ENCODE peak calls at places on chromosomes 7 and 10, in four cellular contexts. One of them, this sample, is unnamed.

GRCh38 chr7:71626206-71626605 is 494.3 kb downstream of the GALNT17 start:
- DNase-seq in PC-9: no peak
- DNase-seq in adrenal gland: no peak
- DNase-seq in tibial artery: no peak
- DNase-seq in this sample: no peak

GRCh38 chr7:139992353-139993054 is 70.2 kb downstream of the PARP12 start:
- DNase-seq in PC-9: no peak
- DNase-seq in tibial artery: no peak
- DNase-seq in adrenal gland: no peak
- DNase-seq in this sample: no peak

GRCh38 chr10:102064503-102064867 is 664 bp upstream of the HPS6 start:
- DNase-seq in PC-9: no peak
- DNase-seq in tibial artery: no peak
- DNase-seq in adrenal gland: no peak
- DNase-seq in this sample: no peak

GRCh38 chr10:121077331-121077730 is 226.2 kb downstream of the WDR11 start:
- DNase-seq in adrenal gland: no peak
- DNase-seq in tibial artery: no peak
- DNase-seq in PC-9: no peak
- DNase-seq in this sample: no peak

GRCh38 chr7:155862088-155862487 is 49.8 kb upstream of the SHH start:
- DNase-seq in PC-9: no peak
- DNase-seq in tibial artery: no peak
- DNase-seq in adrenal gland: no peak
- DNase-seq in this sample: no peak

GRCh38 chr10:2119316-2119715 is 382.0 kb upstream of the ADARB2 start:
- DNase-seq in adrenal gland: no peak
- DNase-seq in tibial artery: no peak
- DNase-seq in PC-9: no peak
- DNase-seq in this sample: no peak

GRCh38 chr7:294440-295154 is 4.6 kb downstream of the FOXL3 start:
- DNase-seq in PC-9: no peak
- DNase-seq in adrenal gland: no peak
- DNase-seq in tibial artery: no peak
- DNase-seq in this sample: peak; percentile 22

GRCh38 chr10:67553266-67553665 is 142.7 kb downstream of the CTNNA3 start:
- DNase-seq in adrenal gland: no peak
- DNase-seq in tibial artery: no peak
- DNase-seq in PC-9: no peak
- DNase-seq in this sample: no peak

GRCh38 chr10:103021897-103022286 is 103.8 kb downstream of the CNNM2 start:
- DNase-seq in adrenal gland: peak; percentile 31
- DNase-seq in PC-9: no peak
- DNase-seq in tibial artery: peak; percentile 32
- DNase-seq in this sample: no peak

GRCh38 chr10:124149143-124149542 is 55.7 kb upstream of the CHST15 start:
- DNase-seq in PC-9: no peak
- DNase-seq in tibial artery: no peak
- DNase-seq in adrenal gland: no peak
- DNase-seq in this sample: no peak
- H3K4me3 ChIP-seq in PC-9: no peak overlapping the region
- H3K4me3 ChIP-seq in tibial artery: no peak overlapping the region
- H3K4me3 ChIP-seq in adrenal gland: no peak overlapping the region
- H3K4me3 ChIP-seq in this sample: no peak overlapping the region

DNA sequence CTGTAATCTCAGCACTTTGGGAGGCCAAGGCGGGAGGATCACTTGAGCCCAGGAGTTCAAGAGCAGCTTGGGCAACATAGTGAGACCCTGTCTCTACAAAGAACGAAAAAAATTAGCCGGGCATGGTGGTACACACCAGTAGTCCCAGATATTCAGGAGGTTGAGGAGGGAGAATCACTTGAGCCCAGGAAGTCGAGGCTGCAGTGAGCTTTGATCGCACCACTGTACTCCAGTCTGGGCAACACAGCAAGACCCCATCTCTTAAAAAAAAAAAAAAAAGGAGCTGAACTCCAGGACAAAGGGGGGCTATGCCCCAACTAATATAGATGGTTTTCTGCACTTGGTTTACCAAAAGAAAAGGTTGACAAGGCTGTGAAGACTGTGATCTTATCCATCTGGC is 101.2 kb upstream of the ANLN start:
- DNase-seq in adrenal gland: no peak
- DNase-seq in PC-9: no peak
- DNase-seq in tibial artery: no peak
- DNase-seq in this sample: no peak
- H3K4me3 ChIP-seq in adrenal gland: no peak overlapping the region
- H3K4me3 ChIP-seq in PC-9: no peak overlapping the region
- H3K4me3 ChIP-seq in tibial artery: no peak overlapping the region
- H3K4me3 ChIP-seq in this sample: no peak overlapping the region

GRCh38 chr7:55568613-55569268 is 3.6 kb downstream of the VOPP1 start:
- DNase-seq in adrenal gland: no peak
- DNase-seq in PC-9: no peak
- DNase-seq in tibial artery: no peak
- DNase-seq in this sample: no peak
- H3K4me3 ChIP-seq in adrenal gland: no peak overlapping the region
- H3K4me3 ChIP-seq in PC-9: no peak overlapping the region
- H3K4me3 ChIP-seq in tibial artery: no peak overlapping the region
- H3K4me3 ChIP-seq in this sample: no peak overlapping the region

DNA sequence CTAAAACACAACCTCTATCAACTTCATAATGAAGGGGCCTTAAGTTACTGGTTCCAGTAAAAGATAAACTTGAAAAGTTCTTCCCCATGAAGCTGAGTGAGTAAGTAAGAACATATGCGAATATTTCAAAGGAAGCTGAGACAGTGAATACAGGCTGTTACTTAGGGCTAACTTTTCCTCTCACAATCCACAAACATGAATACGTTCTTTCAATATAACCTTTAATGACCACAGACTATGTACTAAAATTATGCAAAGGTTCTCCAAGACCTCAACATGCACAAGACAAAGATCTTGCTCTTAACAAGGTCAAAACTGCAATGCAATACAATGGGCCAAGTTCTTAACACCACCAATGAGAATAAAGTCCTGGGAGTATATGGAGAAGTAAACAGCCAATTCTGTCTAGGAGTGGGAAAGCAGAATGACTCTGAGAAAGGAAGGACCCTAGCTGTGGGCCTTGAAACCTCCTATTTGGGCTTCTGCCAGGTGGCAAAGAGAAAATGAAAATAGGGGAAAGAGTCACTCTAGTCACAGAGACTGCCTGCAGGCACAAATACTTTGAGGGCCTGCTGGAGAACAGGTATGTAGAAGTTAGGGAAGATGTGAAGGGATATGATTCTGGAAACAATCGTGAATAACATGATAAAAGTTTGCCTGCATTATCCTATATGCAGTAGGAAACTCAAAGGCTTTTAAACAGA is 43.7 kb downstream of the OSBPL3 start:
- DNase-seq in adrenal gland: no peak
- DNase-seq in tibial artery: no peak
- DNase-seq in PC-9: peak; percentile 39
- DNase-seq in this sample: no peak
- H3K4me3 ChIP-seq in adrenal gland: no peak overlapping the region
- H3K4me3 ChIP-seq in tibial artery: no peak overlapping the region
- H3K4me3 ChIP-seq in PC-9: peak overlapping the region; percentile 2
- H3K4me3 ChIP-seq in this sample: no peak overlapping the region

DNA sequence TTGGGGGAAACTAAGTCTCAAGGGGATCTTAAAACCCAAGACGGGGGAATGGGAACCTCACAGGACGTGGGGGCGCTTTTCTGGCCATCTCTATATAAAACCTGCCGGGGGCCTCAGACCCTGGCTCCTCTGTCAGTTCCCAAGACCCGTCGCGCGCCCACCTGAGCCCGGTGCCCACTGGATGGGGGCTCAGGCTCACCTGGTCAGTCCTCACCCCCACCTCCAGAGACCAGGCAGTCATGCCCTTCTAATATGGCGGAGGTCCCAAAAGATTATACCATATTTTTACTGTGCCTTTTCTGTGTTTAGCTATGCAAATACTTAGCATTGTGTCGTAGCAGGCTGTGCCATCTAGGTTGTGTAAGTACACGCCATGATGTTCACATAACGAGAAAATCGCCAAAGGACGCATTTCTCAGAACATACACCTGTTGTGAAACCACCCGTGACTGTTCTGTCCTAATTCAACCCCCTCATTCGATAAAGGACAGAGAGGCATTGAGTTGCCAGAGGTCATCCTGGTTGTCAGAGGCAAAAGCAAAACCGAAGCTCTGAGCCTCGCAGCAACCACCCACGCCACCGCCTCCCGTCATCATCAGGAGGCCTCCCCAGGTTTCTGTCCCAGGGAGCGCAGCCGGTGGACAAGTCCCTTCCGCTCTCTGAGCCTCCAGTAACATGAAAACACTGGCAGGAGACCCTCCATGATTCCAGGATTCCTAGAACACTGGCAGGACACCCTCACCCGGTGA is 28.9 kb downstream of the OAT start:
- DNase-seq in PC-9: no peak
- DNase-seq in adrenal gland: no peak
- DNase-seq in tibial artery: peak; percentile 13
- DNase-seq in this sample: no peak
- H3K4me3 ChIP-seq in PC-9: peak overlapping the region; percentile 46
- H3K4me3 ChIP-seq in adrenal gland: no peak overlapping the region
- H3K4me3 ChIP-seq in tibial artery: peak overlapping the region; percentile 45
- H3K4me3 ChIP-seq in this sample: no peak overlapping the region

DNA sequence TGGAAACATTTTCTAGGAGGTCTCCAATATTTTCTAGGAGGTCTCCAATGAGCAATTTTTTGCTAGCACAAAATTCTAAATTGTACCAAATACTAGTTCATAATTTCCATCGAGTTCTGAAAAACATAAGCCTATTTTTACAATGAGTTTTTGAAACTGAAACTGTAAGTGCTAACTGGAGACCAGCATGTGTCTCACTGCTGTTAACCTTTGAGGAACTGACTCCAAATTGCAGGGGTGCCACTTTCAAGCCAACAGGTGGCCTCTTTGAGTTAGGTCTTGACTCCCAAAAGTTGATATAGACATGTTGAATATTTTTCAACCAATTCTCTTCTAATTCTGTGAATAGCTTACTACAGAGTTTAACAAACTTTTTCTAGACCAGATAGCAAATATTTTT is 58.8 kb downstream of the CAV1 start:
- DNase-seq in PC-9: no peak
- DNase-seq in adrenal gland: no peak
- DNase-seq in tibial artery: no peak
- DNase-seq in this sample: no peak
- H3K4me3 ChIP-seq in PC-9: no peak overlapping the region
- H3K4me3 ChIP-seq in adrenal gland: no peak overlapping the region
- H3K4me3 ChIP-seq in tibial artery: peak overlapping the region; percentile 0
- H3K4me3 ChIP-seq in this sample: no peak overlapping the region

GRCh38 chr10:31623466-31623865 is 304.4 kb downstream of the ZEB1 start:
- DNase-seq in PC-9: no peak
- DNase-seq in tibial artery: peak; percentile 56
- DNase-seq in adrenal gland: no peak
- DNase-seq in this sample: no peak
- H3K4me3 ChIP-seq in PC-9: no peak overlapping the region
- H3K4me3 ChIP-seq in tibial artery: no peak overlapping the region
- H3K4me3 ChIP-seq in adrenal gland: no peak overlapping the region
- H3K4me3 ChIP-seq in this sample: no peak overlapping the region

DNA sequence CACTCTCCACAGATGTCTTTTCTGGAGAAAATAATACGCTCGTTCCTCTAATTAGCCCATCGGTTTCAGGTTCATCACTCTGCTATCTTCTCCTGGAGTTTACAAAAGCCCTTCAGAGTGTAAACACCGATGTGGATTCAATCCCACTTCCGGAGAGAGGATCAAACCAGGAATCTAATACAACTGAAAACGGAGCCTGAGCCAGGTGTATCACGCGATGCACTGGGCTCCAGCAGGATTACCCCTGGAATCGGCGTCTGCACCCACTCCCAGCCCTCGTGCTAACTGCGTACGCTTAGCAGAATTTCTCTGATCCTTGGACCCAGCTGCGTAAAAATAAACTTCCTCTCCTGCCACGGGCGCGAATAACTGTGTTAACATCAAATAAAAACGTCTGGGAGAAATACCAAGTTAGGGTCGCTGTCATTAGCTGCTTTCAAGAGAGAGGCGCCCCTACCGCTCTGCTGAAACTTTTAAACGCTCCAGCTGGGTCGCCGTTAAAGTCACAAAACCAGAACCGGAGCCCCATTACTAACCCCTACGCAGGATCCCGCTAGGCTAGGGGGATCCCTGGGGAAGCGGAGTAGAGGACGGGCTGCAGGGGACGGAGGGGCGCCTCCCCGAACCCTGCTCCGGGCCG is 508 bp downstream of the ZNF3 start:
- DNase-seq in adrenal gland: no peak
- DNase-seq in tibial artery: no peak
- DNase-seq in PC-9: no peak
- DNase-seq in this sample: no peak
- H3K4me3 ChIP-seq in adrenal gland: peak overlapping the region; percentile 81
- H3K4me3 ChIP-seq in tibial artery: peak overlapping the region; percentile 95
- H3K4me3 ChIP-seq in PC-9: peak overlapping the region; percentile 93
- H3K4me3 ChIP-seq in this sample: peak overlapping the region; percentile 100

DNA sequence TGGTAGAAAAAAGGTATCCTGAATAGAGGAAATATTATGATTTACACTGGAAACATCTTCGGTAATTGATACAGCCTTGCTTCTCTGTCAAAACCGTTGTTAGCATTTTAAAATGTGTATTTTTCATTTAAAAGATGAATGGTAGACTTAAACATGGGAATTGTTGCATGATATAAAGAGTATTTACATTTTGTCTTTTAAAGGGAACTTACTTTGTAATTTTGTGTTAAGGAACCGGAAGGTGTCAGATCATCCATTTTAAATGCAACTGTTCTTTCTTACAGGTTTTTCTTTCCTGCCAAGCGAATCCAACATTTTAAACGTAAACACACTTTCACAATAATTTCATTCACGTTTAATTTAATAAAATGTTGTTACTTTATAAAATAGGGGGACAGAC is 1.8 kb upstream of the IGF2BP3 start:
- DNase-seq in PC-9: no peak
- DNase-seq in adrenal gland: no peak
- DNase-seq in tibial artery: no peak
- DNase-seq in this sample: no peak
- H3K4me3 ChIP-seq in PC-9: peak overlapping the region; percentile 73
- H3K4me3 ChIP-seq in adrenal gland: no peak overlapping the region
- H3K4me3 ChIP-seq in tibial artery: no peak overlapping the region
- H3K4me3 ChIP-seq in this sample: no peak overlapping the region

GRCh38 chr10:79436066-79436849 is 9.2 kb downstream of the ZCCHC24 start:
- DNase-seq in PC-9: no peak
- DNase-seq in adrenal gland: no peak
- DNase-seq in tibial artery: no peak
- DNase-seq in this sample: peak; percentile 36
- H3K4me3 ChIP-seq in PC-9: peak overlapping the region; percentile 43
- H3K4me3 ChIP-seq in adrenal gland: no peak overlapping the region
- H3K4me3 ChIP-seq in tibial artery: no peak overlapping the region
- H3K4me3 ChIP-seq in this sample: no peak overlapping the region

This sample was measured in dorsolateral prefrontal cortex.